ENCODE peak calls at places on chromosomes 3 and 15, in nine cellular contexts. D is left cardiac atrium; X is NCI-H1930; J is activated naive CD8-positive, alpha-beta T cell treated with anti-CD3 and anti-CD28 coated beads, Interleukin-2, amount 10 ng/mL, durations not matched to agents 7 days and 5 days; G is NCI-H345; Z is spleen; F is stimulated activated naive B cell treated with anti-CD40 and anti-IgM and Interleukin-4, amounts not matched to agents 10 μg/mL and 1 μg/mL and 100 μg/mL, for 72 hours; A is NCI-H1048; I is AG10803. N is an unnamed sample.

GRCh38 chr3:124999897-125000296 is 55.9 kb downstream of the HEG1 start:
- DNase-seq in G (no peak), F (no peak), Z (no peak), A (no peak), X (no peak), D (no peak), J (no peak), I (no peak), N (no peak)

GRCh38 chr3:122233109-122233952 is 49.9 kb downstream of the CASR start:
- DNase-seq in Z (peak), G (no peak), A (no peak), F (peak), X (no peak), I (no peak), J (no peak), D (no peak), N (no peak)

GRCh38 chr3:32951410-32951811 is at the start of gene CCR4:
- DNase-seq in F (peak), D (no peak), G (no peak), X (no peak), I (no peak), Z (peak), J (no peak), A (no peak), N (no peak)

GRCh38 chr3:184666422-184666821 is 45.4 kb downstream of the MAGEF1 start:
- DNase-seq in G (peak), Z (no peak), X (no peak), D (no peak), A (no peak), F (no peak), I (no peak), J (no peak), N (no peak)

GRCh38 chr15:74184582-74185091 is 11.1 kb downstream of the ISLR start:
- DNase-seq in X (no peak), D (no peak), F (no peak), I (no peak), J (no peak), G (no peak), A (no peak), Z (no peak), N (no peak)

GRCh38 chr3:55709411-55709997 is 222.4 kb upstream of the WNT5A start:
- DNase-seq in I (no peak), G (no peak), D (no peak), Z (no peak), A (no peak), F (no peak), J (no peak), X (no peak), N (no peak)

GRCh38 chr3:183387797-183388196 is 40.6 kb downstream of the MCF2L2 start:
- DNase-seq in I (no peak), J (no peak), F (no peak), Z (no peak), D (no peak), X (no peak), A (no peak), G (no peak), N (no peak)

GRCh38 chr3:11510001-11510760 is 133.5 kb downstream of the VGLL4 start:
- DNase-seq in A (no peak), D (peak), J (no peak), G (no peak), F (no peak), X (no peak), Z (no peak), I (no peak), N (no peak)

GRCh38 chr3:141306276-141306675 is 62.0 kb upstream of the ZBTB38 start:
- DNase-seq in Z (no peak), X (no peak), A (no peak), D (no peak), J (no peak), F (no peak), G (no peak), I (no peak), N (no peak)

GRCh38 chr3:118128886-118129285 is 905.8 kb downstream of the IGSF11 start:
- DNase-seq in Z (no peak), I (no peak), F (no peak), A (no peak), D (no peak), G (no peak), J (no peak), X (no peak), N (peak)

GRCh38 chr3:27708246-27708645 is 13.9 kb downstream of the EOMES start:
- DNase-seq in Z (no peak), D (no peak), G (no peak), I (no peak), J (no peak), X (no peak), A (no peak), F (no peak), N (peak)

GRCh38 chr15:39631357-39631756 is 50.5 kb downstream of the THBS1 start:
- DNase-seq in Z (no peak), F (no peak), A (no peak), G (no peak), J (no peak), I (no peak), X (no peak), D (no peak), N (peak)

GRCh38 chr3:29919551-29919950 is 638.7 kb downstream of the RBMS3 start:
- DNase-seq in F (no peak), D (no peak), J (no peak), Z (no peak), X (no peak), I (peak), G (no peak), A (no peak), N (no peak)

GRCh38 chr3:183845090-183845489 is 19.7 kb upstream of the MAP6D1 start:
- DNase-seq in J (no peak), A (no peak), Z (no peak), D (no peak), F (no peak), I (no peak), G (no peak), X (no peak), N (no peak)

GRCh38 chr3:122697952-122698625 is 17.4 kb downstream of the PARP14 start:
- DNase-seq in X (no peak), F (peak), Z (no peak), A (no peak), I (no peak), D (no peak), G (no peak), J (no peak), N (peak)

GRCh38 chr15:83971967-83972366 is 263.6 kb upstream of the GOLGA6L4 start:
- DNase-seq in I (peak), J (no peak), X (no peak), G (no peak), A (no peak), Z (no peak), D (no peak), F (no peak), N (no peak)

GRCh38 chr3:69998759-69999158 is 774 bp upstream of the SAMMSON start:
- DNase-seq in G (no peak), F (no peak), I (no peak), X (no peak), Z (no peak), D (no peak), J (no peak), A (no peak), N (no peak)

GRCh38 chr3:31235062-31235704 is 297.5 kb upstream of the STT3B start:
- DNase-seq in X (no peak), Z (no peak), D (no peak), A (no peak), F (no peak), J (no peak), I (no peak), G (no peak), N (no peak)

GRCh38 chr15:91997163-91997562 is 143.7 kb downstream of the SLCO3A1 start:
- DNase-seq in F (no peak), I (no peak), G (no peak), X (no peak), A (no peak), J (no peak), Z (no peak), D (no peak), N (no peak)

GRCh38 chr3:54870423-54870822 is 57.4 kb downstream of the LRTM1 start:
- DNase-seq in A (no peak), I (peak), D (no peak), J (no peak), G (no peak), X (no peak), Z (no peak), F (no peak), N (peak)

GRCh38 chr3:171654809-171655208 is 155.5 kb downstream of the PLD1 start:
- DNase-seq in G (no peak), F (no peak), D (peak), Z (no peak), I (peak), A (no peak), J (no peak), X (no peak), N (peak)

GRCh38 chr3:12954891-12955650 is 113.7 kb upstream of the RPL32 start:
- DNase-seq in G (peak), F (peak), X (no peak), A (no peak), Z (peak), I (peak), D (peak), J (no peak), N (peak)